ENCODE peak calls at places on chromosomes 7 and 10, in six cellular contexts. O is breast epithelium; X is mesendoderm; R is A549; Q is keratinocyte; M is CD4-positive, alpha-beta T cell. L is an unnamed sample.

GRCh38 chr7:67753891-67754290 is 757.3 kb downstream of the TYW1 start:
- DNase-seq in O (peak), X (no peak), R (no peak), Q (no peak), M (no peak), L (no peak)

GRCh38 chr7:81070956-81071355 is 152.1 kb upstream of the SEMA3C start:
- DNase-seq in O (no peak), X (no peak), R (no peak), Q (no peak), M (no peak), L (no peak)

GRCh38 chr10:44830022-44830421 is 81.1 kb upstream of the TMEM72 start:
- DNase-seq in O (no peak), X (no peak), R (no peak), Q (no peak), M (no peak), L (no peak)

GRCh38 chr7:80213814-80214213 is 79.2 kb downstream of the GNAI1 start:
- DNase-seq in O (no peak), X (peak), R (no peak), Q (no peak), M (no peak), L (no peak)

GRCh38 chr10:33556581-33556980 is 222.1 kb upstream of the NRP1 start:
- DNase-seq in O (no peak), X (no peak), R (no peak), Q (no peak), M (no peak), L (no peak)

GRCh38 chr7:44307301-44307900 is 18.0 kb downstream of the CAMK2B start:
- DNase-seq in O (peak), X (peak), R (peak), Q (peak), M (no peak), L (no peak)

GRCh38 chr10:91048380-91048779 is 127.5 kb upstream of the ANKRD1 start:
- DNase-seq in O (no peak), X (no peak), R (no peak), Q (no peak), M (no peak), L (no peak)

GRCh38 chr10:58937423-58937822 is 239.0 kb upstream of the PHYHIPL start:
- DNase-seq in O (no peak), X (no peak), R (no peak), Q (no peak), M (no peak), L (no peak)

GRCh38 chr10:21304198-21304597 is 221.3 kb downstream of the SKIDA1 start:
- DNase-seq in O (no peak), X (no peak), R (no peak), Q (no peak), M (no peak), L (no peak)

GRCh38 chr7:43784030-43785001 is 25.8 kb downstream of the BLVRA start:
- DNase-seq in O (no peak), X (no peak), R (no peak), Q (no peak), M (no peak), L (no peak)

GRCh38 chr10:89100680-89101079 is 106.4 kb downstream of the CH25H start:
- DNase-seq in O (no peak), X (no peak), R (no peak), Q (no peak), M (no peak), L (no peak)

GRCh38 chr10:9895406-9895805 is 1122.3 kb upstream of the CELF2 start:
- DNase-seq in O (no peak), X (no peak), R (no peak), Q (no peak), M (no peak), L (no peak)

GRCh38 chr7:75995052-75995471 is 667 bp upstream of the TMEM120A start:
- DNase-seq in O (no peak), X (no peak), R (no peak), Q (no peak), M (no peak), L (no peak)

GRCh38 chr10:15642095-15642494 is 77.6 kb downstream of the ITGA8 start:
- DNase-seq in O (no peak), X (no peak), R (no peak), Q (no peak), M (no peak), L (no peak)

GRCh38 chr7:134669845-134670373 is 23.3 kb downstream of the BPGM start:
- DNase-seq in O (peak), X (no peak), R (peak), Q (peak), M (peak), L (peak)

GRCh38 chr10:75269605-75270004 is 33.8 kb upstream of the COMTD1 start:
- DNase-seq in O (no peak), X (no peak), R (no peak), Q (no peak), M (no peak), L (no peak)

GRCh38 chr7:68800316-68800715 is 798.0 kb upstream of the AUTS2 start:
- DNase-seq in O (no peak), X (no peak), R (no peak), Q (peak), M (no peak), L (no peak)

GRCh38 chr10:93580824-93581223 is 14.4 kb downstream of the FFAR4 start:
- DNase-seq in O (no peak), X (peak), R (no peak), Q (no peak), M (no peak), L (no peak)

GRCh38 chr7:13540429-13540828 is 449.0 kb downstream of the ETV1 start:
- DNase-seq in O (no peak), X (no peak), R (no peak), Q (no peak), M (no peak), L (no peak)

GRCh38 chr10:15168296-15168780 is at the start of gene NMT2:
- DNase-seq in O (peak), X (peak), R (peak), Q (peak), M (no peak), L (peak)

GRCh38 chr10:31146496-31147219 is 115.0 kb upstream of the ZNF438 start:
- DNase-seq in O (no peak), X (peak), R (peak), Q (peak), M (no peak), L (no peak)

GRCh38 chr7:138161600-138162081 is 85.4 kb downstream of the AKR1D1 start:
- DNase-seq in O (peak), X (peak), R (peak), Q (peak), M (peak), L (peak)

GRCh38 chr7:124764847-124765400 is 668 bp downstream of the GPR37 start:
- DNase-seq in O (no peak), X (peak), R (peak), Q (no peak), M (no peak), L (no peak)

GRCh38 chr10:120742373-120742772 is 108.8 kb upstream of the WDR11 start:
- DNase-seq in O (no peak), X (no peak), R (no peak), Q (no peak), M (no peak), L (no peak)

GRCh38 chr10:120749032-120749431 is 102.1 kb upstream of the WDR11 start:
- DNase-seq in O (no peak), X (no peak), R (no peak), Q (no peak), M (no peak), L (no peak)

GRCh38 chr10:120750167-120750566 is 101.0 kb upstream of the WDR11 start:
- DNase-seq in O (no peak), X (no peak), R (no peak), Q (no peak), M (no peak), L (no peak)

GRCh38 chr10:120744040-120744439 is 107.1 kb upstream of the WDR11 start:
- DNase-seq in O (no peak), X (no peak), R (no peak), Q (no peak), M (no peak), L (no peak)

DNA sequence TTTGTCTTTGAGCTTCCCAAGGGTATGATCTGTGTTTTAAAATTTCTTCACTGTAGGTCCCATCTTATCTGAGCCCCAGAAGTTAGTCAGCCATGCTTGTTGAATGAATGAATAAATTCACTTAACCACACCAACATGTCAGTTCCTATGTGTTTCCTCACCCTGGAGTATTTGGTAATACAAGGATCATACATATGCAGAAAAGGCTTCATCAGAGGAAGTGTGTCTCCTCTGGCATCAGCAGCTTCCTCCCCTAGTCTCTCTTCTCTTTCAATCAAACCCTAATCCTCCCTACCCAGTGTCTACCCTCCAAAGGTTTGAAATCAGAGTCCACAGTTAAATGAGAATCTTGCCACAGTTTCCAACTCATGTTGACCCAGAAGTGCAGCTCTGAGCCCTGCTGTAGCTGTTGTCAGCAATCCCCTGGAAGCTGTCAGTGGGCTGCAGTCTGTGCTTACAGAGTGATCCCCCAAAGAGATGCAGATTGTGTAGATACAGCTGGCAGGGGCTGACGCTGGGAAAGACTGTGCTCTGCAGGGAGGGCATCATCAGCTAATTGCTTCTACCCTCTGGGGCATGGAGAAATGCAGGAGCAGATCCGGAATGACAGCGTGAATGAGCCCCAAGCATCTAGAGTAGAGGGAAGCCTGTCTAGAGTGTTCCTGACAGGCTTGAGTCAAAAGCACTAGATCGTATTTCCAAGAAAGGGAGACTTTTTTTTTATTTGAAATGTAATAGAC is 105.0 kb upstream of the WDR11 start:
- DNase-seq in O (no peak), X (no peak), R (no peak), Q (no peak), M (no peak), L (no peak)
- H3K27ac ChIP-seq in O (no peak), X (no peak), R (no peak), Q (no peak), M (no peak), L (no peak)

DNA sequence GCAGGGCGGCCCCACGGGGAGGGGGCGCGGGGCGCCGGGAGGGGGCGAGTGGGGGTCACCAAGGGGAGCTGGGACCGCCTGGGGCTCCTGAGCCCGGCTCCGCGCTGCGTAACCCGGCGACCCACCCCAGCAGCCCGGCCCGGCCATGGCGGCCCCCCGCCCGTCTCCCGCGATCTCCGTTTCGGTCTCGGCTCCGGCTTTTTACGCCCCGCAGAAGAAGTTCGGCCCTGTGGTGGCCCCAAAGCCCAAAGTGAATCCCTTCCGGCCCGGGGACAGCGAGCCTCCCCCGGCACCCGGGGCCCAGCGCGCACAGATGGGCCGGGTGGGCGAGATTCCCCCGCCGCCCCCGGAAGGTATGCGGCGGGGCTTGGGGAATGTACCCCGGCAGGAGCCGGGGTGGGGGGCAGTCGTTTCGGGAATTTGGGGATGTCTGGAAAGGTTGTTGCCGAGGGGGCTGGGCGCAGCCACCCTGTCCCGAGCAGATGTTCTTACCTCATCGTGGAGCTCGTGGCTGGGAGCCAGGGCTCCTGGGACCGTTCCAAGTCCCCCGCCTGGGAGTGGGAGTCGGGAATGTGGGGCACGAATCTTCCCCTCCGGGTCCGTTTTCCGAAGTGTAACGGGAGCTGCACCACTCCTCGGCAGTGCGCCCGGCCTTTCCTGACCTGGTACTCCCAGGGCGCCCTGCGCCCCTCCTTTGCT is 431 bp downstream of the ZYX start:
- DNase-seq in O (peak), X (no peak), R (no peak), Q (no peak), M (no peak), L (no peak)
- H3K27ac ChIP-seq in O (peak), X (peak), R (peak), Q (peak), M (peak), L (peak)

DNA sequence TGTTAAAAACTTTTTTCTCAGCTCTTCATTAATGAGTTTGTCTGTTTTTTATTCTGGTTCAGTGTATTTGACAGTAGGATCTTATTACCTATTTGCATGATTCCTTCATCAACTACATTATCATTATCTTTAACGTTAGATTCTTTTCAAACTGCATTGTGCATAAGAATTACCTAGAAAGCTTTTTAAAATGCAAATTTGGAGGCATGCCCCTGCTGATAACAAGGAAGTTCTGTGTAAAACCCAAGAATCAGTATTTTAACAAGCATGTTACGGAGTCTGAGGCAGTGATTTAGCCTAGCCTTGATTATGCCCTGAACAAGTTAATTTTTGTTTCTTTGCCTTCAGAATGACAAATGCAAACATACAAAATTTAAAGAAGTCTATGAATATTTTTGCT is 14.2 kb downstream of the AHR start:
- DNase-seq in O (no peak), X (no peak), R (no peak), Q (no peak), M (no peak), L (no peak)
- H3K27ac ChIP-seq in O (peak), X (no peak), R (no peak), Q (no peak), M (no peak), L (no peak)

GRCh38 chr10:28684157-28684985 is 7.0 kb downstream of the BAMBI start:
- DNase-seq in O (no peak), X (peak), R (no peak), Q (no peak), M (no peak), L (no peak)
- H3K27ac ChIP-seq in O (peak), X (peak), R (peak), Q (no peak), M (no peak), L (no peak)

GRCh38 chr10:104259456-104259855 is 4.8 kb downstream of the GSTO1 start:
- DNase-seq in O (no peak), X (no peak), R (no peak), Q (no peak), M (no peak), L (no peak)
- H3K27ac ChIP-seq in O (no peak), X (no peak), R (no peak), Q (peak), M (no peak), L (peak)

GRCh38 chr10:73494213-73494612 is 1.6 kb downstream of the PPP3CB start:
- DNase-seq in O (no peak), X (no peak), R (no peak), Q (no peak), M (no peak), L (no peak)
- H3K27ac ChIP-seq in O (peak), X (no peak), R (no peak), Q (peak), M (no peak), L (peak)

GRCh38 chr10:97689637-97690036 is 2.6 kb upstream of the AVPI1 start:
- DNase-seq in O (no peak), X (peak), R (peak), Q (peak), M (no peak), L (peak)
- H3K27ac ChIP-seq in O (peak), X (no peak), R (peak), Q (peak), M (no peak), L (peak)